ENCODE peak calls at places on chromosomes 4 and X, in five cellular contexts. B, U, R, V and P are unnamed samples.

GRCh38 chrX:3518870-3519269 is 172.4 kb upstream of the MXRA5 start:
- DNase-seq in B (peak; percentile 72), R (peak; percentile 96), V (peak; percentile 24), U (peak; percentile 35), P (peak; percentile 98)

GRCh38 chr4:4524364-4524763 is 17.5 kb downstream of the STX18 start:
- DNase-seq in V (no peak), B (no peak), U (no peak), R (no peak), P (no peak)

GRCh38 chr4:26410385-26411293 is 79.6 kb downstream of the CCKAR start:
- DNase-seq in R (no peak), U (peak; percentile 56), V (peak; percentile 30), B (no peak), P (peak; percentile 74)

GRCh38 chrX:86171366-86171765 is 23.1 kb downstream of the DACH2 start:
- DNase-seq in R (no peak), V (no peak), B (no peak), U (peak; percentile 39), P (peak; percentile 12)

GRCh38 chrX:118772051-118772450 is 44.6 kb downstream of the IL13RA1 start:
- DNase-seq in V (no peak), B (no peak), R (no peak), U (no peak), P (no peak)

GRCh38 chr4:168741281-168742173 is 244.7 kb downstream of the PALLD start:
- DNase-seq in B (no peak), V (no peak), U (no peak), R (no peak), P (no peak)

GRCh38 chr4:146283758-146284651 is 69.7 kb downstream of the REELD1 start:
- DNase-seq in V (peak; percentile 10), R (no peak), B (no peak), U (no peak), P (no peak)

GRCh38 chrX:123085311-123085940 is 98.7 kb upstream of the GRIA3 start:
- DNase-seq in R (peak; percentile 19), V (no peak), U (no peak), B (no peak), P (no peak)

GRCh38 chr4:140626982-140627381 is 58.2 kb upstream of the UCP1 start:
- DNase-seq in R (no peak), B (no peak), V (no peak), U (no peak), P (no peak)

GRCh38 chr4:183599690-183600089 is 59.3 kb downstream of the RWDD4 start:
- DNase-seq in V (no peak), B (no peak), U (no peak), R (no peak), P (peak; percentile 29)

GRCh38 chr4:10611673-10612072 is 72.9 kb downstream of the CLNK start:
- DNase-seq in V (no peak), B (no peak), U (peak; percentile 64), R (peak; percentile 89), P (peak; percentile 87)

GRCh38 chr4:54553001-54553400 is 104.8 kb upstream of the KIT start:
- DNase-seq in V (no peak), R (peak; percentile 44), B (no peak), U (no peak), P (peak; percentile 22)

GRCh38 chr4:152304220-152304619 is 231.7 kb downstream of the FBXW7 start:
- DNase-seq in B (no peak), V (no peak), R (peak; percentile 31), U (no peak), P (peak; percentile 30)

GRCh38 chrX:3244955-3245354 is 101.5 kb downstream of the MXRA5 start:
- DNase-seq in R (no peak), B (no peak), U (no peak), V (no peak), P (peak; percentile 19)

GRCh38 chrX:17549005-17549685 is 174.1 kb downstream of the NHS start:
- DNase-seq in R (no peak), V (no peak), B (no peak), U (no peak), P (no peak)

GRCh38 chr4:185933078-185933581 is 121.1 kb upstream of the SORBS2 start:
- DNase-seq in R (peak; percentile 83), U (no peak), B (no peak), V (peak; percentile 39), P (peak; percentile 92)

GRCh38 chr4:106773106-106773905 is 262.8 kb downstream of the DKK2 start:
- DNase-seq in B (no peak), V (no peak), R (peak; percentile 29), U (no peak), P (peak; percentile 29)

GRCh38 chr4:180766903-180767302 is 1476.3 kb upstream of the TENM3 start:
- DNase-seq in U (no peak), B (no peak), R (peak; percentile 2), V (no peak), P (no peak)

GRCh38 chr4:138949866-138950265 is 65.7 kb upstream of the NOCT start:
- DNase-seq in U (no peak), R (no peak), V (no peak), B (no peak), P (no peak)

GRCh38 chr4:56976878-56977320 is 507 bp downstream of the NOA1 start:
- DNase-seq in B (peak; percentile 69), U (peak; percentile 84), V (no peak), R (no peak), P (no peak)

GRCh38 chr4:64079316-64079715 is 329.9 kb downstream of the TECRL start:
- DNase-seq in B (no peak), V (no peak), U (no peak), R (no peak), P (no peak)

GRCh38 chr4:2934813-2935761 is 28.1 kb downstream of the NOP14 start:
- DNase-seq in V (peak; percentile 96), R (peak; percentile 68), U (peak; percentile 97), B (peak; percentile 96), P (peak; percentile 85)

GRCh38 chr4:53465291-53465690 is 87.8 kb downstream of the FIP1L1 start:
- DNase-seq in R (no peak), B (no peak), U (no peak), V (no peak), P (no peak)

GRCh38 chr4:39319678-39320077 is 46.5 kb downstream of the RFC1 start:
- DNase-seq in V (no peak), B (no peak), U (no peak), R (peak; percentile 96), P (peak; percentile 88)

GRCh38 chrX:133706890-133707289 is 278.5 kb downstream of the GPC3 start:
- DNase-seq in U (no peak), R (no peak), V (no peak), B (no peak), P (no peak)

GRCh38 chrX:151227637-151228036 is 51.3 kb downstream of the GPR50 start:
- DNase-seq in U (peak; percentile 4), V (no peak), R (no peak), B (no peak), P (no peak)

GRCh38 chr4:54852061-54852460 is 194.3 kb downstream of the KIT start:
- DNase-seq in U (no peak), R (no peak), B (no peak), V (no peak), P (no peak)

GRCh38 chrX:9352683-9353430 is 112.0 kb upstream of the TBL1X start:
- DNase-seq in U (no peak), B (no peak), V (no peak), R (peak; percentile 69), P (peak; percentile 92)

GRCh38 chr4:127501103-127501502 is 131.7 kb upstream of the INTU start:
- DNase-seq in B (no peak), U (no peak), V (no peak), R (peak; percentile 46), P (peak; percentile 49)

GRCh38 chr4:95018845-95019244 is 261.1 kb downstream of the BMPR1B start:
- DNase-seq in U (no peak), B (no peak), V (no peak), R (no peak), P (no peak)

GRCh38 chr4:151302432-151302831 is 23.0 kb downstream of the SH3D19 start:
- DNase-seq in U (no peak), R (peak; percentile 94), V (no peak), B (no peak), P (peak; percentile 33)

GRCh38 chr4:112523764-112524505 is 8.0 kb upstream of the NEUROG2 start:
- DNase-seq in V (no peak), U (peak; percentile 84), R (no peak), B (no peak), P (no peak)

GRCh38 chr4:134627386-134627785 is 425.8 kb upstream of the PABPC4L start:
- DNase-seq in U (peak; percentile 9), R (no peak), B (no peak), V (no peak), P (no peak)

GRCh38 chrX:13387656-13388421 is 68.0 kb upstream of the ATXN3L start:
- DNase-seq in B (no peak), V (no peak), U (no peak), R (peak; percentile 76), P (peak; percentile 62)

GRCh38 chr4:112813790-112814189 is 176.8 kb downstream of the LARP7 start:
- DNase-seq in B (no peak), R (peak; percentile 41), V (no peak), U (no peak), P (peak; percentile 58)

GRCh38 chr4:121182296-121182695 is 18.2 kb upstream of the TNIP3 start:
- DNase-seq in V (no peak), R (peak; percentile 31), B (no peak), U (no peak), P (no peak)

GRCh38 chr4:21848001-21848400 is 100.6 kb downstream of the KCNIP4 start:
- DNase-seq in V (no peak), B (no peak), R (no peak), U (no peak), P (no peak)

GRCh38 chr4:21845663-21846062 is 102.9 kb downstream of the KCNIP4 start:
- DNase-seq in U (no peak), B (no peak), R (peak; percentile 25), V (no peak), P (peak; percentile 57)
- H3K4me3 ChIP-seq in U (no peak overlapping the region), B (no peak overlapping the region), R (no peak overlapping the region), V (no peak overlapping the region), P (no peak overlapping the region)

GRCh38 chr4:6362896-6363295 is 93.2 kb downstream of the WFS1 start:
- DNase-seq in R (peak; percentile 7), U (peak; percentile 65), B (no peak), V (no peak), P (peak; percentile 20)
- TF ChIP-seq CTCF in R (no peak), U (no peak), B (no peak), V (no peak), P (no peak)

DNA sequence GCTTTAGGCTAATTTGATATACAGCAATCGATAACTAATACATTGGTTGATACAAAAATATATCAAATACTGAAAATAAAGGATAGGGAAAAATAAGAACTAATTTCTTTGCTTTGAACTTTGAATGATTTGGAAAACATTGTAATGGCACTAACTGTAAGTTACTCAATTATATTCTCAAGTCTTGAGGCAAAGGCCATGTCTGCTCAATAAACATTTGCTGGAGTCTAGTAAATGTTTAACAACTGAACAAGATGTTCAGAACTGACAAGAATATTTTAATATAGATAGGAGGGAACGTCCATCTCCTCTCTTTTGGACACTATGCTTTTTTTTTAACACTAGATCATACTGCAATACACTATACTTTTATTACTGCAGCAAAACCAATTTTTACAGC is 76.3 kb downstream of the PRSS12 start:
- DNase-seq in U (no peak), V (no peak), B (no peak), R (no peak), P (no peak)
- H3K4me3 ChIP-seq in U (no peak overlapping the region), V (no peak overlapping the region), B (no peak overlapping the region), R (no peak overlapping the region), P (no peak overlapping the region)

DNA sequence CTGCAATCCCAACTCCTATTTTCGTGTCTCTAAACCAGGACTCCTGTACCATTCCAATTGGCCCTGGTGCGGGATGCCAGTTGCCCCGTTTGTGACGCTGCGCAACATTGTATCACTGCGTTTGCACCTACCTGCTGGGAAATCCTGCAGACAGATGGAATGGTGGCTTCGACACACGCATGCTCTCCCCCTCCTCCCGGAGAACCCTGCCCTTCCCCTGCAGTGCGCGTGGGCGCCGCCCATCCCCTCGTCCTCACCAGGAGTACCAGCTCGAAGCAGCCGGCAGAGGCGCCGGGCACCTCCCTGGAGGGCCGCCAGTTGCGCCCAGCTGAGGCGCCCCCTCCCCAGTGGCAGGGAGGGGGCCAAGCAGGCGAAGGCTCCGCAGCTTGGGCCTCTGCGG is 1.4 kb downstream of the DGKK start:
- DNase-seq in B (no peak), U (peak; percentile 13), V (no peak), R (no peak), P (no peak)
- TF ChIP-seq CTCF in B (no peak), U (no peak), V (no peak), R (no peak), P (no peak)